ENCODE peak calls at places on chromosomes 11 and 22, in four cellular contexts. R is IMR-90, U is H1, W is H9. J is an unnamed sample.

GRCh38 chr22:20904008-20904979 is 12.9 kb upstream of the CRKL start:
- DNase-seq in U (no peak), R (peak), W (no peak), J (no peak)

GRCh38 chr11:119149371-119150275 is 771 bp downstream of the ABCG4 start:
- DNase-seq in W (peak), U (no peak), R (no peak), J (peak)

GRCh38 chr11:48182860-48183526 is 33.6 kb upstream of the OR4B1 start:
- DNase-seq in R (no peak), U (no peak), W (no peak), J (no peak)

GRCh38 chr11:123738374-123738773 is 3.1 kb downstream of the ZNF202 start:
- DNase-seq in U (no peak), R (no peak), W (no peak), J (no peak)

GRCh38 chr11:67367836-67368227 is 5.6 kb downstream of the CLCF1 start:
- DNase-seq in W (no peak), U (no peak), R (no peak), J (no peak)

GRCh38 chr22:36343070-36343719 is 44.6 kb downstream of the MYH9 start:
- DNase-seq in R (no peak), W (no peak), U (no peak), J (no peak)

GRCh38 chr22:48948575-48949170 is 879.0 kb downstream of the BRD1 start:
- DNase-seq in W (peak), U (peak), R (no peak), J (no peak)

GRCh38 chr22:43956383-43956782 is 1.1 kb downstream of the SAMM50 start:
- DNase-seq in R (no peak), W (no peak), U (no peak), J (no peak)

GRCh38 chr11:110130642-110131238 is 37.5 kb downstream of the ZC3H12C start:
- DNase-seq in W (peak), U (no peak), R (peak), J (peak)

GRCh38 chr22:17199131-17199731 is 20.0 kb downstream of the ADA2 start:
- DNase-seq in U (peak), W (peak), R (peak), J (peak)

GRCh38 chr22:50526849-50527801 is 1.7 kb upstream of the SCO2 start:
- DNase-seq in U (peak), W (peak), R (no peak), J (no peak)

GRCh38 chr11:78684377-78684776 is 109.7 kb upstream of the NARS2 start:
- DNase-seq in W (no peak), R (peak), U (no peak), J (no peak)

GRCh38 chr22:35021166-35021565 is 44.8 kb upstream of the ISX start:
- DNase-seq in U (no peak), W (no peak), R (no peak), J (no peak)

GRCh38 chr22:35020517-35020916 is 45.4 kb upstream of the ISX start:
- DNase-seq in U (no peak), R (no peak), W (no peak), J (no peak)

GRCh38 chr22:35022291-35022690 is 43.7 kb upstream of the ISX start:
- DNase-seq in U (no peak), W (no peak), R (no peak), J (no peak)

GRCh38 chr22:35016909-35017308 is 49.0 kb upstream of the ISX start:
- DNase-seq in R (no peak), U (no peak), W (no peak), J (no peak)

DNA sequence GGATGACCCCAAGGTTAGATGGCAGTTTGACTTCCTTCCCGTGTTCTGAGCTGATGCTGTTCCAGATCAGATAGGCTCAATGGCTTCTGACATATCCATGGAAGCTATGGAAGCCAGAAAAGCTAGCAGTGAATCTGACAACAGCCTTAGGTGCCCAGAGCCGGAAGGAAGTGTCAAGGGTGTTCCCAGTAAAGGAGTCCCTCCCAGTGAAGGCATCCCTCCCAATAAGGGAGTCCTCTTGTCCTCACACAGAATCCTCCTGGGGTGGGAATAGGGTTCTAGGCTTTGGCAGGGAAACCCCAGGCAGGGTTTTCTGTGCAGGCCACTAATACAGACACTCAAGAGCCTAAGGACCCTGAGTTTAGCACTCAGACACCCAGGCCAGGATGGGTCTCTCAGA is 47.0 kb upstream of the ISX start:
- DNase-seq in W (no peak), R (no peak), U (no peak), J (no peak)
- H4K91ac ChIP-seq in W (no peak), R (no peak), U (no peak), J (no peak)

GRCh38 chr11:69416123-69416475 is 65.4 kb upstream of the LINC01488 start:
- DNase-seq in R (no peak), W (no peak), U (no peak), J (no peak)

GRCh38 chr11:69415411-69416122 is 65.9 kb upstream of the LINC01488 start:
- DNase-seq in W (no peak), R (no peak), U (no peak), J (no peak)

GRCh38 chr11:69413015-69413801 is 68.3 kb upstream of the LINC01488 start:
- DNase-seq in R (no peak), W (no peak), U (no peak), J (no peak)

GRCh38 chr11:69413993-69414392 is 67.5 kb upstream of the LINC01488 start:
- DNase-seq in R (no peak), W (no peak), U (no peak), J (no peak)

GRCh38 chr11:69414773-69415187 is 66.7 kb upstream of the LINC01488 start:
- DNase-seq in R (no peak), W (no peak), U (no peak), J (no peak)
- H4K91ac ChIP-seq in R (no peak), W (no peak), U (no peak), J (no peak)

DNA sequence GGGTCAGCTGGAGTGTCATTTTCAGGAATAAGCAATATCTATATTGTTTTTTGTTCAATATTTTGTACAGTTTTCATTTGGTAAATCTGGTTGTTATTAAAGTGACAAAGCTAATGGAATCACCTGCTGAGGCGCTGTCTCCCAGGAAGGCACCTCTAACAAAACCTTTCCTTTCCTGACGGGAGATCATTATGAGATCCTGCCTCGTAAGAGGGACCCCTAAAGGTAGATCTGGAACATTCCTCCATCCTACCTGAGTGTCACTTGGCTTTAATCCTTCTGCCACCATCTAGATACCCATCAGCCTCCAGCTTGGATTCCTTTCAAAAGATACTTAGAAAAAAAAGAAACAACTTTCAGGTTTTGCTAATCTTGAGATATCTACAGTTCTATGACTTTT is 157.7 kb downstream of the FAT3 start:
- DNase-seq in U (no peak), W (no peak), R (no peak), J (no peak)
- H4K91ac ChIP-seq in U (no peak), W (no peak), R (no peak), J (no peak)

GRCh38 chr11:9003573-9004309 is at the start of gene NRIP3:
- DNase-seq in R (peak), U (peak), W (peak), J (peak)
- H4K91ac ChIP-seq in R (peak), U (no peak), W (no peak), J (no peak)

GRCh38 chr22:45598596-45599217 is 72.9 kb upstream of the ATXN10 start:
- DNase-seq in W (no peak), R (no peak), U (no peak), J (no peak)

GRCh38 chr22:45599836-45600577 is 71.6 kb upstream of the ATXN10 start:
- DNase-seq in W (no peak), U (no peak), R (no peak), J (no peak)

GRCh38 chr22:45602004-45602733 is 69.5 kb upstream of the ATXN10 start:
- DNase-seq in U (no peak), R (no peak), W (peak), J (no peak)

GRCh38 chr22:45602824-45603301 is 68.8 kb upstream of the ATXN10 start:
- DNase-seq in R (no peak), W (peak), U (peak), J (peak)

DNA sequence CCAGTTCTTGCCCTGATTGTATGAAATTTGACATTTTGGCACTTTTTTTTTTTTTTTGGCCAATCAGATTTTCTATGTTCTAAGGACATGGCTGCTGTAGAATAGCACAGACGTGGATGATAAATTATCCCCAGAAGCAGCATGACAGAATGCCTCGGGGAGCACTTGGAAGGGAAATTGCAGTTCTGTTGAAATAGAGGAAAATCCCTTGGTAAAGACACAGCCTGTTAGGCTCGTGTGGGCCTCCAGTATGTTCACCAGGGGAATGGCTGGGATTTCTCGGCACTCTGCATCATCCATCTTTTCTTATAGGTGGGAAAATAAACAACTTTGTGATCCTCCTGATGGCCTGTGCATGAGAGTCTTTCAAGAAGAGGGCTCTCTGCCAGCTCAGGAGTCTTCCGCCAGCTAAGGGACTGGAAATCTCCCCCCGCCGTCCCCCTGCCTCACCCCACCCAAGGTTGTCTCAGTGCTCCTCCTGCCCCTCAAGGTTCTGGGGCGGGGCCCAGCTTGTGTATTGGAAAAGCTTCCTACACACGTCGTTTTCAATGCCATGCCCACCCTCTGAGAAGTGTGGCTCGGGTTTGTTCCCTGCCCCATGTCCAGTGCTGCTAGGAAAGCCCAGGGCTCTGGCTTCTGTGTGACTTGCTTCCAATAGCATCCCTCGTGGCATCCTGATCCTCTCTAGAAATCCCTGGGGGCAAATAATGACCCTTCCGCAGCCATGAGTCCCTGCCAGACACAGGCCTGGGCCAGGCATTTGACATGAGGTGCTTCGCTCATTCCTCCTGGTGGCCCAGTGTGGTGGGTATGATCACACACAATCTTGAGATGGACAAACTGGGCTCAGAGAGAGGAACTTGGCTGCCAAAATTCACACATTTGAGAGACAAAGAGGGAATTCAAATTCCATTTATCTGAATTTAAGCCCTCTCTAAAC is 70.6 kb upstream of the ATXN10 start:
- DNase-seq in U (no peak), R (peak), W (no peak), J (no peak)
- H4K91ac ChIP-seq in U (no peak), R (no peak), W (no peak), J (no peak)